ENCODE peak calls at places on chromosomes 16 and 17, in eight cellular contexts. I is astrocyte of the cerebellum, Q is heart left ventricle, K is A549, L is uterus, A is MCF 10A, G is HFFc6, P is cardiac muscle cell. M is an unnamed sample.

GRCh38 chr16:30748634-30749445 is 615 bp downstream of the PHKG2 start:
- DNase-seq in I (no peak), K (peak; percentile 46), P (peak; percentile 47), Q (no peak), A (peak; percentile 35), G (peak; percentile 23), L (peak; percentile 47), M (peak; percentile 50)

GRCh38 chr17:36600936-36601302 is 464 bp upstream of the MRM1 start:
- DNase-seq in K (no peak), P (no peak), L (no peak), G (no peak), A (no peak), I (no peak), Q (no peak), M (no peak)

GRCh38 chr16:10992797-10993196 is 48.4 kb downstream of the CLEC16A start:
- DNase-seq in G (peak; percentile 68), A (peak; percentile 89), P (no peak), Q (no peak), K (peak; percentile 62), L (no peak), I (peak; percentile 41), M (peak; percentile 87)

GRCh38 chr16:68070249-68070725 is 14.9 kb upstream of the NFATC3 start:
- DNase-seq in G (no peak), L (no peak), A (no peak), I (no peak), Q (no peak), K (no peak), P (no peak), M (no peak)

GRCh38 chr17:234163-235047 is 53.0 kb upstream of the DOC2B start:
- DNase-seq in L (no peak), K (no peak), P (no peak), I (no peak), A (no peak), G (no peak), Q (peak; percentile 10), M (no peak)

GRCh38 chr17:71527311-71527710 is 593.5 kb upstream of the SOX9 start:
- DNase-seq in L (no peak), K (no peak), P (no peak), I (peak; percentile 23), Q (no peak), G (no peak), A (peak; percentile 4), M (peak; percentile 21)

GRCh38 chr16:55478827-55479559 is at the start of gene MMP2:
- DNase-seq in I (peak; percentile 49), Q (peak; percentile 80), K (no peak), L (peak; percentile 86), P (peak; percentile 62), A (no peak), G (peak; percentile 44), M (no peak)

GRCh38 chr17:5619088-5619740 is 34.9 kb upstream of the NLRP1 start:
- DNase-seq in L (no peak), Q (no peak), I (no peak), A (no peak), P (no peak), K (no peak), G (no peak), M (no peak)

GRCh38 chr16:83953796-83954576 is 946 bp downstream of the OSGIN1 start:
- DNase-seq in P (peak; percentile 34), A (peak; percentile 61), L (no peak), G (peak; percentile 30), Q (no peak), I (no peak), K (peak; percentile 78), M (peak; percentile 48)

GRCh38 chr17:17326275-17326875 is 23.2 kb downstream of the NT5M start:
- DNase-seq in I (no peak), P (no peak), Q (no peak), A (no peak), L (no peak), K (no peak), G (no peak), M (no peak)

GRCh38 chr17:27873746-27874145 is 19.4 kb downstream of the LYRM9 start:
- DNase-seq in A (peak; percentile 25), G (no peak), K (no peak), P (no peak), L (no peak), I (no peak), Q (no peak), M (no peak)
- TF ChIP-seq CTCF in A (no peak), G (no peak), K (no peak), P (no peak), L (no peak), I (no peak), Q (no peak), M (no peak)

GRCh38 chr17:45236002-45236606 is 14.4 kb downstream of the FMNL1 start:
- DNase-seq in I (no peak), K (no peak), L (no peak), P (no peak), Q (no peak), G (no peak), A (no peak), M (no peak)
- TF ChIP-seq CTCF in I (no peak), K (peak; percentile 35), L (no peak), P (peak; percentile 32), Q (peak; percentile 2), G (peak; percentile 73), A (no peak), M (peak; percentile 64)

GRCh38 chr17:66715745-66716156 is 119.2 kb upstream of the CACNG5 start:
- DNase-seq in A (peak; percentile 74), P (peak; percentile 79), G (peak; percentile 76), I (peak; percentile 70), Q (no peak), K (peak; percentile 89), L (no peak), M (peak; percentile 32)

GRCh38 chr17:66716236-66717026 is 118.5 kb upstream of the CACNG5 start:
- DNase-seq in A (no peak), P (no peak), L (no peak), K (no peak), G (no peak), Q (no peak), I (no peak), M (no peak)

GRCh38 chr17:66717680-66718079 is 117.2 kb upstream of the CACNG5 start:
- DNase-seq in G (no peak), I (no peak), L (no peak), Q (no peak), K (no peak), P (no peak), A (peak; percentile 84), M (peak; percentile 33)

GRCh38 chr17:66720567-66720966 is 114.3 kb upstream of the CACNG5 start:
- DNase-seq in A (no peak), G (no peak), K (no peak), P (no peak), L (no peak), I (no peak), Q (no peak), M (no peak)

DNA sequence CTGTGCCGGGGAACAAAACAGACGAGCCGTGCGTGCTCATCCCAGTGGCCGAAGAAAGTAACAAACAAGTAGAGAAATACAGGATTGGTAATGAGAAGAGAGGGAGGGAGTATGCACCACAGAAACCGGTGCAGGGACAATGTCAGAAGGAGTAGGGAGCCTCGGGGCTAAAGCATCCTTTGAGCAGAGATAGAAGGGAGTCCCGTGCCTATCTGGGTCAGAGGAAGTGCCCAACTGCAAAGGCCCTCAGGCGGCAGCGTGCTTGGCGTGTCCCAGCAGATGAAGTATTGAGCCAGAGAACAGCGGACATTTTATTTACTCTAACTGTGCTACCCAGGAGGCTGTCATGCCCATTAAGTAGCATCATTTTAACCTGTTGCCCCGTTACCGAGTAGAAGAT is 114.9 kb upstream of the CACNG5 start:
- DNase-seq in I (no peak), P (no peak), A (no peak), K (no peak), L (no peak), G (no peak), Q (no peak), M (no peak)
- TF ChIP-seq CTCF in I (no peak), P (no peak), A (no peak), K (no peak), L (no peak), G (no peak), Q (no peak), M (no peak)

GRCh38 chr17:8223356-8224063 is 13.1 kb upstream of the AURKB start:
- DNase-seq in G (peak; percentile 41), I (no peak), A (peak; percentile 52), Q (peak; percentile 68), K (peak; percentile 48), L (peak; percentile 64), P (peak; percentile 76), M (peak; percentile 57)
- TF ChIP-seq CTCF in G (peak; percentile 61), I (peak; percentile 23), A (peak; percentile 6), Q (no peak), K (peak; percentile 45), L (no peak), P (peak; percentile 24), M (no peak)

GRCh38 chr16:57447142-57447962 is at the start of the genes CIAPIN1 and COQ9:
- DNase-seq in Q (peak; percentile 94), I (peak; percentile 80), A (peak; percentile 95), K (peak; percentile 89), L (peak; percentile 94), P (peak; percentile 96), G (peak; percentile 85), M (peak; percentile 97)
- TF ChIP-seq CTCF in Q (no peak), I (no peak), A (no peak), K (no peak), L (no peak), P (no peak), G (no peak), M (no peak)

DNA sequence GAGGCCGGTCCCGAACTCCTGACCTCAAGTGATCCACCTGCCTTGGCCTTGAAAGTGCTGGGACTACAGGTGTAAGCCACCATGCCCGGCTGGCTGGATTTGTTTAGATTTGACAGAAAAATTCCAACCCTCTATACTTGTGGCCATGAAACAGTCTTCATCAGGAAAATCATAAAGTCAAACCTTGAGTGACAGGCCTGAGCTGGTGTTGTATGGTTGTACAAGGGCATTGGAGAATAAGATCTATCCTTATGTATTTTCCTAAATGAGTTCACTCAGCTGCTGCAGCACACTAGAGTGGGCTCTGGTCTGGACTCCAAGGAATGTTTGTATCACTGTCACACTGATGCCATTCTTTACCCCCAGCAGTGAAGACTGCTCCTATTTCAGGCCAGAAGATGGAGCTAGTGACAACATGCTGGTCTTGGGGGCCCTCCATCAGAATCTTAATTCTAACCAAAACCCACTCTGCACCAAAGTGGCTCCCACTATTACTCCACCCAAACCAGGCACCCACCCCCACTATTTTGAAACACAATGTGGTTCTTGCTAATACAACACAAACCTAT is 27.4 kb downstream of the SNX11 start:
- DNase-seq in A (no peak), G (no peak), Q (no peak), P (no peak), K (no peak), I (no peak), L (no peak), M (no peak)
- TF ChIP-seq CTCF in A (no peak), G (peak; percentile 36), Q (no peak), P (peak; percentile 22), K (no peak), I (no peak), L (no peak), M (no peak)

DNA sequence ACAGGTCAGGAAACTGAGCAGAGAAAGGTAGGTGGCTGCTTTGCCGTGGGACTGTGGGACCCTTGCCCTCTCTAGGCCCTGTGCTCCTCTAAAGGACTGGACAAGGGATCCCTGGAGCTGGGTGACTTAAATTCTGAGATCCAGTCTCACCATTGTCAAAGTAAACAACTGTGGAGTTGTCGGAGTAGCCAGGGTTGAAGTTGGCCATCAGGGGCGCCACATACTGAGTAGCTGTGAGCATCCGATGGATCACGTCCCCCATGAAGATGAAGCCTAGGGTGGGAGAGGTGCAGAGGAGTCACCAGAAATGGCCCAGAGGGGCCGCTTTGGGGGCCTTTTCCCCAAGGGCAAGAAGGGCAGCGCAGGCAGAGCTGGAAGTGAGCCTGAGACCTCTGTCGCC is 43.5 kb downstream of the PLXDC1 start:
- DNase-seq in L (no peak), Q (no peak), A (no peak), I (no peak), P (no peak), G (no peak), K (no peak), M (no peak)
- TF ChIP-seq CTCF in L (no peak), Q (no peak), A (no peak), I (no peak), P (no peak), G (no peak), K (no peak), M (peak; percentile 33)

M was measured in Calu3.